ENCODE peak calls at places on chromosomes 6 and 20, in ten cellular contexts. H, U, O, M, S, K, G, Y, J and I are unnamed samples.
A peak's percentile ranks its signal among the peaks of the same experiment; 100 is the strongest.

GRCh38 chr20:33209789-33210188 is 7.4 kb upstream of the BPIFA3 start:
- DNase-seq in M (peak; percentile 76), G (peak; percentile 18), J (peak; percentile 52), K (peak; percentile 76), H (peak; percentile 70), S (peak; percentile 11), Y (no peak), O (peak; percentile 79), U (peak; percentile 43), I (no peak)

GRCh38 chr6:13277231-13277630 is 51.1 kb downstream of the TBC1D7 start:
- DNase-seq in Y (no peak), M (no peak), U (no peak), G (no peak), S (no peak), H (no peak), J (no peak), K (no peak), O (no peak), I (no peak)

GRCh38 chr6:66307490-66307889 is 600.5 kb upstream of the EYS start:
- DNase-seq in O (no peak), K (no peak), U (no peak), G (peak; percentile 1), H (no peak), Y (no peak), S (no peak), M (no peak), J (no peak), I (no peak)

GRCh38 chr6:7993952-7994351 is 70.2 kb downstream of the BLOC1S5 start:
- DNase-seq in H (no peak), O (no peak), M (no peak), G (no peak), K (no peak), Y (no peak), S (no peak), U (no peak), J (no peak), I (no peak)

GRCh38 chr6:3808759-3809514 is 40.2 kb upstream of the FAM50B start:
- DNase-seq in Y (peak; percentile 83), G (peak; percentile 66), J (peak; percentile 90), U (no peak), S (peak; percentile 23), O (no peak), H (no peak), M (peak; percentile 80), K (peak; percentile 44), I (peak; percentile 93)

GRCh38 chr20:34578521-34579147 is 20.1 kb downstream of the MAP1LC3A start:
- DNase-seq in G (no peak), O (no peak), H (no peak), J (no peak), Y (no peak), S (no peak), U (no peak), K (no peak), M (no peak), I (peak; percentile 61)

GRCh38 chr20:38870733-38871559 is 55.3 kb upstream of the FAM83D start:
- DNase-seq in J (peak; percentile 1), O (peak; percentile 40), M (no peak), Y (no peak), U (no peak), H (no peak), K (no peak), G (peak; percentile 52), S (no peak), I (no peak)

GRCh38 chr6:49764571-49765236 is 20.5 kb upstream of the CRISP3 start:
- DNase-seq in O (no peak), H (no peak), U (no peak), Y (no peak), G (no peak), S (no peak), J (no peak), M (no peak), K (no peak), I (no peak)

DNA sequence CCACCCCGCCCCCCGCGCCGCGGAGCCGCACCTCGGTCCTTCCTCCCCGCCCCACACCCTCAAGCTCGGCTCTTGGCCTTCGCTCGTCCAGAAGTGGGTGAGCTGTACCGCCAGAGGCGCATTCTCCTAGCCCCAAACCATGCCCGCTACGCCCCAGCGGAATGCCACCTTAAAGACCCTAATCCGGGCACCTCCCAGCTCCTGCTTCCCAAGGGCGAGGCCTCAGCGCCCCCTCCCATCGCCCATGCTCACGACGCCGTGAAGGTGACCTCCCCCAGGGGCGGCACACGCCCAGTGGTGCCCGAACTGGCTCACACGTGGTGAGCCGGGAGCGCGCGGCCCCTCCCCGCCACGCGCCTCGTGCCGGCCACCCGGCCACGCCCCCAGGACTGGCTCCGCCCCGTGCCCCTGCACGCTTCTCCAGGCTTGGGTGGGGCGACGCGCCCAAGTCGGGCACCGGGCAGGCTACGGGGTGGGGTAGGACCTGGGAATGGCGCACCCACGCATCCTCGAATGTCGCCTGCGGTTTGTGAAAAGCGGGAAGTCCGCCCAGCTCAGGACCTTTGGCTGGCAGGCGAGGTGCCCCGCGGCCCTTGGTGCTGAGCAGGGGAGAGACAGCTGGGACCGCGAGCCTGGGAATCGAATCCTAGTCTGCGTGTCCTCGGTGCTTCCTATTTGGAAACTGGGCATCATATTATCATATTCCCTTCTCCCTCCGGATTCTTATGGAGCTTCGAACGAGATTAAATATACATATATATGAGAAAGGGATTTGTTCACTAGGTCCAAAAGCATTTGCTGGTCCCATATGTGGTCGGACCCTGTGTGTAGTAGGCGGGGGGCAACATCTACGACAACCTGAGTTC is 942 bp upstream of the SOX12 start:
- DNase-seq in S (peak; percentile 90), K (peak; percentile 93), M (peak; percentile 89), J (peak; percentile 72), G (peak; percentile 89), Y (peak; percentile 94), U (peak; percentile 86), H (peak; percentile 95), O (peak; percentile 78), I (peak; percentile 86)
- TF ChIP-seq POLR2A in S (peak; percentile 57), K (peak; percentile 75), M (no peak), J (no peak), G (peak; percentile 81), Y (peak; percentile 53), U (peak; percentile 74), H (peak; percentile 77), O (peak; percentile 65), I (no peak)

GRCh38 chr20:62475819-62476073 is at the start of gene GATA5:
- DNase-seq in G (no peak), Y (no peak), M (no peak), U (no peak), H (no peak), J (no peak), K (no peak), O (no peak), S (no peak), I (no peak)

GRCh38 chr20:62476074-62476838 is 461 bp upstream of the GATA5 start:
- DNase-seq in Y (no peak), M (peak; percentile 77), G (no peak), H (peak; percentile 81), J (no peak), S (no peak), K (no peak), U (no peak), O (peak; percentile 90), I (no peak)

GRCh38 chr20:62480318-62480717 is 4.5 kb upstream of the GATA5 start:
- DNase-seq in K (no peak), M (no peak), G (no peak), H (no peak), S (no peak), O (no peak), U (no peak), Y (no peak), J (no peak), I (no peak)

GRCh38 chr20:62479218-62479617 is 3.4 kb upstream of the GATA5 start:
- DNase-seq in J (no peak), H (no peak), O (no peak), G (no peak), S (no peak), M (peak; percentile 31), Y (no peak), U (no peak), K (no peak), I (no peak)

DNA sequence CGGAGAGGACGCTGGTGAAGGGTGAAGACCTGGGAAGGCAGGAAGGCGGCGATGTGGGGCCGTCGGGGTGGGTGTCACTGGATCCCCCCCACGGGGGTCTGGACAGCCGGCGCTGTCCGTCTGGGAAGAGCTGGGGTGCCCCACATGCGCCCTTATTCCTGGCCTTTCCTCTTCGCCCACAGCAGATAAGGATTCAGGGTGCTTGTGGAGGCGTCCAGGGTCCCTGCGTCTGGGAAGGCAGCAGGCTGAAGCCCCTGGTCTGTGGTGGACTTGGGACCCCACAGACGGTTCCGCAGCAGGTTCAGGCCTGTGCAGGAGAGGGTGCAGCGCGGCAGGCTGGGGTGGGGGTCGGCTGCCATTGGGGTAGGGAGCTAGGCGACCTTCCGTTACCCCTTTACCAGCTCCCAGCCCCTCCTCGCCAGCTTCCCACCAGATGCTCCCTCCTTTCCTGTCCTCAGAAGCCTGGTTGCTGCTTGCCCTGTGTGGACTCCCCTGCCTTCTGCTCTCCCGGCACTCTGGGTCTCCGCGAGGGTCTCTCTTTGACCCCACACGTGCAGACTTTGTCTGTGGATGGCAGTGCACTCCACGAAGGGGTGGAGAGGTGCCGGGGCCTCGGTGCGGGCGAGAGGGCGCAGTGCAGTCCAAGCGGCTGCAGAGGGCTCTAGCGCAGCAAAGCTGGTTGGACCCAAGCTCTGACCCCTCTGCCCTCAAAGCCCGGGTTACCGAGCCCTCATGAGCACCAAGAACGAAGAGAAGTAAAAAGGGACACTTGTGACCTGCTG is 2.1 kb upstream of the GATA5 start:
- DNase-seq in U (no peak), Y (no peak), K (no peak), S (no peak), J (no peak), O (no peak), G (no peak), M (no peak), H (no peak), I (no peak)
- TF ChIP-seq CTCF in U (no peak), Y (no peak), K (no peak), S (no peak), J (no peak), O (peak; percentile 55), G (peak; percentile 45), M (no peak), H (no peak), I (no peak)

GRCh38 chr6:87151471-87151785 is 3.9 kb upstream of the ZNF292 start:
- DNase-seq in M (no peak), J (no peak), S (no peak), O (no peak), G (no peak), K (no peak), H (no peak), Y (no peak), U (no peak), I (no peak)
- H3K4me3 ChIP-seq in M (no peak overlapping the region), J (peak overlapping the region; percentile 44), S (peak overlapping the region; percentile 73), O (no peak overlapping the region), G (no peak overlapping the region), K (peak overlapping the region; percentile 45), H (peak overlapping the region; percentile 64), Y (peak overlapping the region; percentile 46), U (peak overlapping the region; percentile 53), I (peak overlapping the region; percentile 55)

GRCh38 chr6:152983637-152984386 is 971 bp upstream of the FBXO5 start:
- DNase-seq in K (peak; percentile 70), U (peak; percentile 60), Y (peak; percentile 96), O (peak; percentile 98), G (peak; percentile 61), S (peak; percentile 84), H (peak; percentile 98), J (peak; percentile 78), M (peak; percentile 93), I (peak; percentile 98)

GRCh38 chr6:152981989-152982767 is 663 bp downstream of the FBXO5 start:
- DNase-seq in U (no peak), O (peak; percentile 57), Y (peak; percentile 69), H (peak; percentile 65), G (no peak), S (peak; percentile 18), M (no peak), K (no peak), J (no peak), I (no peak)

GRCh38 chr6:152984387-152984872 is 1.6 kb upstream of the FBXO5 start:
- DNase-seq in O (no peak), G (no peak), M (no peak), K (no peak), U (no peak), Y (no peak), S (no peak), J (no peak), H (no peak), I (no peak)

GRCh38 chr6:152981219-152981618 is 1.6 kb downstream of the FBXO5 start:
- DNase-seq in O (no peak), M (no peak), J (no peak), S (no peak), K (no peak), G (no peak), Y (no peak), H (no peak), U (no peak), I (no peak)

GRCh38 chr6:152982768-152983636 is at the start of gene FBXO5:
- DNase-seq in G (peak; percentile 94), S (peak; percentile 97), U (peak; percentile 97), M (peak; percentile 98), O (peak; percentile 94), H (peak; percentile 98), K (peak; percentile 98), Y (peak; percentile 99), J (peak; percentile 97), I (peak; percentile 99)
- TF ChIP-seq POLR2A in G (peak; percentile 76), S (peak; percentile 39), U (no peak), M (no peak), O (peak; percentile 87), H (peak; percentile 57), K (no peak), Y (no peak), J (peak; percentile 72), I (no peak)